ENCODE peak calls at places on chromosomes 11 and 22, in five cellular contexts. One of them, this sample, is unnamed.

GRCh38 chr22:17974703-17975372 is 49.5 kb downstream of the MICAL3 start:
- DNase-seq in right atrium auricular region: no peak
- DNase-seq in BE2C: no peak
- DNase-seq in coronary artery: no peak
- DNase-seq in tibial nerve: no peak
- DNase-seq in this sample: no peak

GRCh38 chr11:10375280-10376048 is 70.6 kb downstream of the ADM start:
- DNase-seq in right atrium auricular region: no peak
- DNase-seq in BE2C: no peak
- DNase-seq in coronary artery: no peak
- DNase-seq in tibial nerve: no peak
- DNase-seq in this sample: no peak

GRCh38 chr11:101707477-101707876 is 123.7 kb upstream of the TRPC6 start:
- DNase-seq in right atrium auricular region: no peak
- DNase-seq in BE2C: no peak
- DNase-seq in coronary artery: no peak
- DNase-seq in tibial nerve: no peak
- DNase-seq in this sample: no peak

GRCh38 chr22:49261616-49262015 is 566.1 kb downstream of the BRD1 start:
- DNase-seq in right atrium auricular region: no peak
- DNase-seq in BE2C: no peak
- DNase-seq in coronary artery: peak; percentile 68
- DNase-seq in tibial nerve: no peak
- DNase-seq in this sample: peak; percentile 43

GRCh38 chr11:118263694-118264567 is at the start of gene MPZL2:
- DNase-seq in right atrium auricular region: no peak
- DNase-seq in BE2C: no peak
- DNase-seq in coronary artery: no peak
- DNase-seq in tibial nerve: peak; percentile 6
- DNase-seq in this sample: peak; percentile 83

GRCh38 chr11:133078591-133079179 is 453.6 kb downstream of the OPCML start:
- DNase-seq in right atrium auricular region: no peak
- DNase-seq in BE2C: peak; percentile 56
- DNase-seq in coronary artery: no peak
- DNase-seq in tibial nerve: peak; percentile 51
- DNase-seq in this sample: no peak

GRCh38 chr11:2269601-2270321 is 627 bp downstream of the ASCL2 start:
- DNase-seq in right atrium auricular region: peak; percentile 50
- DNase-seq in BE2C: no peak
- DNase-seq in coronary artery: peak; percentile 72
- DNase-seq in tibial nerve: peak; percentile 30
- DNase-seq in this sample: peak; percentile 82

GRCh38 chr22:30602049-30602448 is 4.9 kb upstream of the TCN2 start:
- DNase-seq in right atrium auricular region: no peak
- DNase-seq in BE2C: no peak
- DNase-seq in coronary artery: no peak
- DNase-seq in tibial nerve: no peak
- DNase-seq in this sample: no peak

GRCh38 chr11:86737752-86738151 is 62.6 kb upstream of the PRSS23 start:
- DNase-seq in right atrium auricular region: no peak
- DNase-seq in BE2C: no peak
- DNase-seq in coronary artery: no peak
- DNase-seq in tibial nerve: no peak
- DNase-seq in this sample: no peak

GRCh38 chr11:46845440-46845739 is 690 bp downstream of the CKAP5 start:
- DNase-seq in right atrium auricular region: no peak
- DNase-seq in BE2C: no peak
- DNase-seq in coronary artery: no peak
- DNase-seq in tibial nerve: no peak
- DNase-seq in this sample: no peak

GRCh38 chr11:78708388-78708787 is 133.7 kb upstream of the NARS2 start:
- DNase-seq in right atrium auricular region: no peak
- DNase-seq in BE2C: no peak
- DNase-seq in coronary artery: no peak
- DNase-seq in tibial nerve: no peak
- DNase-seq in this sample: no peak

GRCh38 chr11:2390871-2391662 is 9.5 kb upstream of the TSSC4 start:
- DNase-seq in right atrium auricular region: no peak
- DNase-seq in BE2C: peak; percentile 66
- DNase-seq in coronary artery: no peak
- DNase-seq in tibial nerve: no peak
- DNase-seq in this sample: no peak

GRCh38 chr11:11427185-11427944 is 74.3 kb upstream of the CSNK2A3 start:
- DNase-seq in right atrium auricular region: no peak
- DNase-seq in BE2C: no peak
- DNase-seq in coronary artery: no peak
- DNase-seq in tibial nerve: no peak
- DNase-seq in this sample: no peak

GRCh38 chr11:100903284-100903683 is 216.2 kb downstream of the ARHGAP42 start:
- DNase-seq in right atrium auricular region: no peak
- DNase-seq in BE2C: no peak
- DNase-seq in coronary artery: no peak
- DNase-seq in tibial nerve: no peak
- DNase-seq in this sample: no peak

GRCh38 chr22:17705565-17706450 is 67.3 kb downstream of the BCL2L13 start:
- DNase-seq in right atrium auricular region: no peak
- DNase-seq in BE2C: no peak
- DNase-seq in coronary artery: no peak
- DNase-seq in tibial nerve: no peak
- DNase-seq in this sample: no peak

GRCh38 chr11:79430280-79430679 is 10.6 kb downstream of the TENM4 start:
- DNase-seq in right atrium auricular region: no peak
- DNase-seq in BE2C: no peak
- DNase-seq in coronary artery: no peak
- DNase-seq in tibial nerve: no peak
- DNase-seq in this sample: no peak

GRCh38 chr22:19810381-19811141 is 44.1 kb downstream of the GNB1L start:
- DNase-seq in right atrium auricular region: no peak
- DNase-seq in BE2C: no peak
- DNase-seq in coronary artery: peak; percentile 63
- DNase-seq in tibial nerve: no peak
- DNase-seq in this sample: no peak

GRCh38 chr11:2447951-2448650 is 3.3 kb downstream of the KCNQ1 start:
- DNase-seq in right atrium auricular region: no peak
- DNase-seq in BE2C: no peak
- DNase-seq in coronary artery: no peak
- DNase-seq in tibial nerve: no peak
- DNase-seq in this sample: no peak

GRCh38 chr11:116499396-116500001 is 273.3 kb downstream of the BUD13 start:
- DNase-seq in right atrium auricular region: peak; percentile 66
- DNase-seq in BE2C: peak; percentile 94
- DNase-seq in coronary artery: peak; percentile 31
- DNase-seq in tibial nerve: peak; percentile 83
- DNase-seq in this sample: peak; percentile 86
- TF ChIP-seq CTCF in right atrium auricular region: peak; percentile 31
- TF ChIP-seq CTCF in BE2C: peak; percentile 77
- TF ChIP-seq CTCF in coronary artery: no peak
- TF ChIP-seq CTCF in tibial nerve: peak; percentile 39
- TF ChIP-seq CTCF in this sample: peak; percentile 61

GRCh38 chr22:29385305-29385704 is 3.1 kb downstream of the AP1B1 start:
- DNase-seq in right atrium auricular region: no peak
- DNase-seq in BE2C: no peak
- DNase-seq in coronary artery: no peak
- DNase-seq in tibial nerve: no peak
- DNase-seq in this sample: no peak
- H3K4me3 ChIP-seq in right atrium auricular region: no peak overlapping the region
- H3K4me3 ChIP-seq in BE2C: no peak overlapping the region
- H3K4me3 ChIP-seq in coronary artery: no peak overlapping the region
- H3K4me3 ChIP-seq in tibial nerve: no peak overlapping the region
- H3K4me3 ChIP-seq in this sample: no peak overlapping the region

GRCh38 chr11:76552987-76553386 is 108.2 kb downstream of the EMSY start:
- DNase-seq in right atrium auricular region: no peak
- DNase-seq in BE2C: no peak
- DNase-seq in coronary artery: no peak
- DNase-seq in tibial nerve: no peak
- DNase-seq in this sample: no peak

GRCh38 chr11:76554767-76555166 is 109.9 kb downstream of the EMSY start:
- DNase-seq in right atrium auricular region: no peak
- DNase-seq in BE2C: no peak
- DNase-seq in coronary artery: no peak
- DNase-seq in tibial nerve: no peak
- DNase-seq in this sample: no peak

GRCh38 chr11:76553554-76554476 is 109.0 kb downstream of the EMSY start:
- DNase-seq in right atrium auricular region: no peak
- DNase-seq in BE2C: no peak
- DNase-seq in coronary artery: no peak
- DNase-seq in tibial nerve: no peak
- DNase-seq in this sample: no peak

GRCh38 chr11:76550781-76551180 is 106.0 kb downstream of the EMSY start:
- DNase-seq in right atrium auricular region: no peak
- DNase-seq in BE2C: no peak
- DNase-seq in coronary artery: no peak
- DNase-seq in tibial nerve: no peak
- DNase-seq in this sample: no peak

GRCh38 chr11:76551400-76551799 is 106.6 kb downstream of the EMSY start:
- DNase-seq in right atrium auricular region: no peak
- DNase-seq in BE2C: no peak
- DNase-seq in coronary artery: no peak
- DNase-seq in tibial nerve: no peak
- DNase-seq in this sample: no peak
- TF ChIP-seq CTCF in right atrium auricular region: no peak
- TF ChIP-seq CTCF in BE2C: peak; percentile 23
- TF ChIP-seq CTCF in coronary artery: no peak
- TF ChIP-seq CTCF in tibial nerve: no peak
- TF ChIP-seq CTCF in this sample: peak; percentile 37

GRCh38 chr11:47991894-47992293 is 11.5 kb downstream of the PTPRJ start:
- DNase-seq in right atrium auricular region: no peak
- DNase-seq in BE2C: no peak
- DNase-seq in coronary artery: no peak
- DNase-seq in tibial nerve: no peak
- DNase-seq in this sample: no peak
- H3K4me3 ChIP-seq in right atrium auricular region: no peak overlapping the region
- H3K4me3 ChIP-seq in BE2C: no peak overlapping the region
- H3K4me3 ChIP-seq in coronary artery: no peak overlapping the region
- H3K4me3 ChIP-seq in tibial nerve: no peak overlapping the region
- H3K4me3 ChIP-seq in this sample: no peak overlapping the region

GRCh38 chr22:22144858-22145257 is 99.7 kb upstream of the VPREB1 start:
- DNase-seq in right atrium auricular region: no peak
- DNase-seq in BE2C: no peak
- DNase-seq in coronary artery: no peak
- DNase-seq in tibial nerve: no peak
- DNase-seq in this sample: no peak
- TF ChIP-seq CTCF in right atrium auricular region: no peak
- TF ChIP-seq CTCF in BE2C: no peak
- TF ChIP-seq CTCF in coronary artery: no peak
- TF ChIP-seq CTCF in tibial nerve: no peak
- TF ChIP-seq CTCF in this sample: no peak

GRCh38 chr11:15801616-15802015 is 554.7 kb downstream of the SOX6 start:
- DNase-seq in right atrium auricular region: no peak
- DNase-seq in BE2C: no peak
- DNase-seq in coronary artery: no peak
- DNase-seq in tibial nerve: no peak
- DNase-seq in this sample: no peak

GRCh38 chr11:15795378-15795777 is 561.0 kb downstream of the SOX6 start:
- DNase-seq in right atrium auricular region: no peak
- DNase-seq in BE2C: no peak
- DNase-seq in coronary artery: no peak
- DNase-seq in tibial nerve: no peak
- DNase-seq in this sample: no peak

GRCh38 chr11:15805726-15806125 is 550.6 kb downstream of the SOX6 start:
- DNase-seq in right atrium auricular region: no peak
- DNase-seq in BE2C: no peak
- DNase-seq in coronary artery: no peak
- DNase-seq in tibial nerve: no peak
- DNase-seq in this sample: no peak

GRCh38 chr11:15801126-15801525 is 555.2 kb downstream of the SOX6 start:
- DNase-seq in right atrium auricular region: no peak
- DNase-seq in BE2C: no peak
- DNase-seq in coronary artery: no peak
- DNase-seq in tibial nerve: no peak
- DNase-seq in this sample: no peak

DNA sequence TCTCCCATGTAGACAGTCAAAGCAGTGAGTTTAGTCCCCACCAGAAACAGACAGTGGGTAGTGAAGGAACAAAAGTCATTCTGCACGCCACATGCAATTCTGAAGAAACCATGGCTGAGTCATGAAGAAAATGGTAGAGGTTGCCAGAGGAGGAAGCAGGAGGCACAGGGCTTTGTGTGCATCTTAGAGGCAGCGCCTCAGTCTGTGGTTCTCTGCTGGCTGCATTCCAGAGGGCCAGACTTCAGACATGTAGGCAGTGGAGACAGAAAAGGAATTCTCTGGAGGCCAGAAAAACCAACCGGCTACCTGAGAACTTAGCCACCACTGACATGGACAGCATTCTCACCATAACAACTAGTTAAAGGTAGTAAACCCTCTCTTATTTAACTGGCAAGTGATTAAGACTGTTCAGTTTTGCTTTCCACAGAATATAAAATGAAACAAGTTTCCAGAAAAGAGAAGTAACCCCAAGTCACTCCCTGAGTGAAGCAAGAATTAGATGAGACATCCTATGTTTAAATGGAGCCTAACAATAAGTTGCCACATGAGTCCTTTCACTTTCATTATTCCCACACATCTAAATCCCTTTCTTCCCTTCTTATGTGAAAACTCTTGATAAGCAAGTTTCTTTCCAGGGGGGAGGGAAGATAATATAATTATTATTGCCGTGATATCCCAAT is 556.1 kb downstream of the SOX6 start:
- DNase-seq in right atrium auricular region: peak; percentile 64
- DNase-seq in BE2C: no peak
- DNase-seq in coronary artery: peak; percentile 78
- DNase-seq in tibial nerve: peak; percentile 46
- DNase-seq in this sample: peak; percentile 69
- H3K4me3 ChIP-seq in right atrium auricular region: no peak overlapping the region
- H3K4me3 ChIP-seq in BE2C: no peak overlapping the region
- H3K4me3 ChIP-seq in coronary artery: no peak overlapping the region
- H3K4me3 ChIP-seq in tibial nerve: no peak overlapping the region
- H3K4me3 ChIP-seq in this sample: no peak overlapping the region

DNA sequence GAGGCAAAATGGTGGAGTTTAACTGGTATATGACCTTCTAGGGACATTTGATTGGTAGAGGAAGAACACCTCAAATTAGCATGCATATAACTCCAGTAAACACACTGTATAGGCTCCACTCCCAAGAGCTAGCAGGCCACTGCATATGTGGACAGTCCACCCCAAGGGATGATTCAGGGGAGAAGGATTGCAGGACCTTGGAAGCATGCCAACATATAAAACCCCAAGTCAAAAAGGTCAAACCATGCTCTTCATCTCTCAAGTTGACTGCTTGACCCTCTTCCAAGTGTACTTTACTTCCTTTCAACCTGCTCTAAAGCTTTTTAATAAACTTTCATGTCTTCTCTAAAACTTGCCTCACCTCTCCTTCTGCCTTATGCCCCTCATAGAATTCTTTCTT is 459.9 kb upstream of the CCDC179 start:
- DNase-seq in right atrium auricular region: no peak
- DNase-seq in BE2C: no peak
- DNase-seq in coronary artery: no peak
- DNase-seq in tibial nerve: no peak
- DNase-seq in this sample: no peak
- TF ChIP-seq CTCF in right atrium auricular region: no peak
- TF ChIP-seq CTCF in BE2C: no peak
- TF ChIP-seq CTCF in coronary artery: no peak
- TF ChIP-seq CTCF in tibial nerve: no peak
- TF ChIP-seq CTCF in this sample: no peak

GRCh38 chr11:62444835-62445234 is 26.0 kb downstream of the SCGB1A1 start:
- DNase-seq in right atrium auricular region: no peak
- DNase-seq in BE2C: no peak
- DNase-seq in coronary artery: no peak
- DNase-seq in tibial nerve: no peak
- DNase-seq in this sample: no peak
- H3K4me3 ChIP-seq in right atrium auricular region: no peak overlapping the region
- H3K4me3 ChIP-seq in BE2C: peak overlapping the region; percentile 52
- H3K4me3 ChIP-seq in coronary artery: peak overlapping the region; percentile 71
- H3K4me3 ChIP-seq in tibial nerve: peak overlapping the region; percentile 17
- H3K4me3 ChIP-seq in this sample: peak overlapping the region; percentile 50

This sample was measured in upper lobe of right lung.